ENCODE peak calls at places on chromosomes 1 and 21, in ten cellular contexts. One of them, this sample, is unnamed.
A peak's percentile ranks its signal among the peaks of the same experiment; 100 is the strongest.

GRCh38 chr1:82491301-82491986 is 690.7 kb downstream of the ADGRL2 start:
- DNase-seq in stimulated activated CD8-positive, alpha-beta memory T cell treated with anti-CD3 and anti-CD28 coated beads, Interleukin-4, amount 100 ng/mL, for 48 hours: no peak
- DNase-seq in H7: no peak
- DNase-seq in SK-N-DZ: no peak
- DNase-seq in anterior cingulate cortex: no peak
- DNase-seq in NCI-H510A treated with DMSO at 0.1 percent for 48 hours: no peak
- DNase-seq in small intestine: no peak
- DNase-seq in retina: no peak
- DNase-seq in activated CD4-positive, alpha-beta memory T cell treated with anti-CD3 and anti-CD28 coated beads, Interleukin-2, amount 10 ng/mL, durations not matched to agents 7 days and 5 days: no peak
- DNase-seq in LNCaP clone FGC: no peak
- DNase-seq in this sample: no peak

GRCh38 chr1:53068314-53069084 is 6.5 kb downstream of the PODN start:
- DNase-seq in stimulated activated CD8-positive, alpha-beta memory T cell treated with anti-CD3 and anti-CD28 coated beads, Interleukin-4, amount 100 ng/mL, for 48 hours: peak; percentile 11
- DNase-seq in H7: peak; percentile 30
- DNase-seq in SK-N-DZ: peak; percentile 91
- DNase-seq in anterior cingulate cortex: no peak
- DNase-seq in NCI-H510A treated with DMSO at 0.1 percent for 48 hours: no peak
- DNase-seq in small intestine: no peak
- DNase-seq in retina: no peak
- DNase-seq in activated CD4-positive, alpha-beta memory T cell treated with anti-CD3 and anti-CD28 coated beads, Interleukin-2, amount 10 ng/mL, durations not matched to agents 7 days and 5 days: no peak
- DNase-seq in LNCaP clone FGC: no peak
- DNase-seq in this sample: peak; percentile 66

GRCh38 chr1:207965602-207966387 is 54.9 kb upstream of the CD34 start:
- DNase-seq in stimulated activated CD8-positive, alpha-beta memory T cell treated with anti-CD3 and anti-CD28 coated beads, Interleukin-4, amount 100 ng/mL, for 48 hours: no peak
- DNase-seq in H7: no peak
- DNase-seq in SK-N-DZ: no peak
- DNase-seq in anterior cingulate cortex: no peak
- DNase-seq in NCI-H510A treated with DMSO at 0.1 percent for 48 hours: no peak
- DNase-seq in small intestine: no peak
- DNase-seq in retina: peak; percentile 35
- DNase-seq in activated CD4-positive, alpha-beta memory T cell treated with anti-CD3 and anti-CD28 coated beads, Interleukin-2, amount 10 ng/mL, durations not matched to agents 7 days and 5 days: no peak
- DNase-seq in LNCaP clone FGC: no peak
- DNase-seq in this sample: no peak

GRCh38 chr1:7964476-7964875 is 3.0 kb downstream of the PARK7 start:
- DNase-seq in stimulated activated CD8-positive, alpha-beta memory T cell treated with anti-CD3 and anti-CD28 coated beads, Interleukin-4, amount 100 ng/mL, for 48 hours: no peak
- DNase-seq in H7: no peak
- DNase-seq in SK-N-DZ: no peak
- DNase-seq in anterior cingulate cortex: no peak
- DNase-seq in NCI-H510A treated with DMSO at 0.1 percent for 48 hours: no peak
- DNase-seq in small intestine: no peak
- DNase-seq in retina: no peak
- DNase-seq in activated CD4-positive, alpha-beta memory T cell treated with anti-CD3 and anti-CD28 coated beads, Interleukin-2, amount 10 ng/mL, durations not matched to agents 7 days and 5 days: no peak
- DNase-seq in LNCaP clone FGC: no peak
- DNase-seq in this sample: no peak

GRCh38 chr1:30419246-30419720 is 304.1 kb downstream of the MATN1 start:
- DNase-seq in stimulated activated CD8-positive, alpha-beta memory T cell treated with anti-CD3 and anti-CD28 coated beads, Interleukin-4, amount 100 ng/mL, for 48 hours: peak; percentile 5
- DNase-seq in H7: no peak
- DNase-seq in SK-N-DZ: no peak
- DNase-seq in anterior cingulate cortex: no peak
- DNase-seq in NCI-H510A treated with DMSO at 0.1 percent for 48 hours: no peak
- DNase-seq in small intestine: no peak
- DNase-seq in retina: no peak
- DNase-seq in activated CD4-positive, alpha-beta memory T cell treated with anti-CD3 and anti-CD28 coated beads, Interleukin-2, amount 10 ng/mL, durations not matched to agents 7 days and 5 days: no peak
- DNase-seq in LNCaP clone FGC: no peak
- DNase-seq in this sample: no peak

GRCh38 chr1:177585492-177586220 is 384.2 kb downstream of the SEC16B start:
- DNase-seq in stimulated activated CD8-positive, alpha-beta memory T cell treated with anti-CD3 and anti-CD28 coated beads, Interleukin-4, amount 100 ng/mL, for 48 hours: no peak
- DNase-seq in H7: no peak
- DNase-seq in SK-N-DZ: peak; percentile 21
- DNase-seq in anterior cingulate cortex: no peak
- DNase-seq in NCI-H510A treated with DMSO at 0.1 percent for 48 hours: peak; percentile 86
- DNase-seq in small intestine: peak; percentile 31
- DNase-seq in retina: no peak
- DNase-seq in activated CD4-positive, alpha-beta memory T cell treated with anti-CD3 and anti-CD28 coated beads, Interleukin-2, amount 10 ng/mL, durations not matched to agents 7 days and 5 days: no peak
- DNase-seq in LNCaP clone FGC: peak; percentile 83
- DNase-seq in this sample: no peak

GRCh38 chr1:81803423-81804103 is 2.8 kb downstream of the ADGRL2 start:
- DNase-seq in stimulated activated CD8-positive, alpha-beta memory T cell treated with anti-CD3 and anti-CD28 coated beads, Interleukin-4, amount 100 ng/mL, for 48 hours: no peak
- DNase-seq in H7: peak; percentile 13
- DNase-seq in SK-N-DZ: peak; percentile 36
- DNase-seq in anterior cingulate cortex: no peak
- DNase-seq in NCI-H510A treated with DMSO at 0.1 percent for 48 hours: no peak
- DNase-seq in small intestine: no peak
- DNase-seq in retina: no peak
- DNase-seq in activated CD4-positive, alpha-beta memory T cell treated with anti-CD3 and anti-CD28 coated beads, Interleukin-2, amount 10 ng/mL, durations not matched to agents 7 days and 5 days: no peak
- DNase-seq in LNCaP clone FGC: no peak
- DNase-seq in this sample: no peak

GRCh38 chr1:65083263-65083896 is 64.6 kb upstream of the AK4 start:
- DNase-seq in stimulated activated CD8-positive, alpha-beta memory T cell treated with anti-CD3 and anti-CD28 coated beads, Interleukin-4, amount 100 ng/mL, for 48 hours: no peak
- DNase-seq in H7: no peak
- DNase-seq in SK-N-DZ: no peak
- DNase-seq in anterior cingulate cortex: no peak
- DNase-seq in NCI-H510A treated with DMSO at 0.1 percent for 48 hours: no peak
- DNase-seq in small intestine: no peak
- DNase-seq in retina: no peak
- DNase-seq in activated CD4-positive, alpha-beta memory T cell treated with anti-CD3 and anti-CD28 coated beads, Interleukin-2, amount 10 ng/mL, durations not matched to agents 7 days and 5 days: no peak
- DNase-seq in LNCaP clone FGC: no peak
- DNase-seq in this sample: no peak

GRCh38 chr1:117656202-117656641 is 50.4 kb downstream of the TENT5C start:
- DNase-seq in stimulated activated CD8-positive, alpha-beta memory T cell treated with anti-CD3 and anti-CD28 coated beads, Interleukin-4, amount 100 ng/mL, for 48 hours: peak; percentile 86
- DNase-seq in H7: no peak
- DNase-seq in SK-N-DZ: no peak
- DNase-seq in anterior cingulate cortex: no peak
- DNase-seq in NCI-H510A treated with DMSO at 0.1 percent for 48 hours: no peak
- DNase-seq in small intestine: peak; percentile 59
- DNase-seq in retina: no peak
- DNase-seq in activated CD4-positive, alpha-beta memory T cell treated with anti-CD3 and anti-CD28 coated beads, Interleukin-2, amount 10 ng/mL, durations not matched to agents 7 days and 5 days: peak; percentile 91
- DNase-seq in LNCaP clone FGC: no peak
- DNase-seq in this sample: no peak

GRCh38 chr1:67987046-67987799 is 63.2 kb downstream of the DIRAS3 start:
- DNase-seq in stimulated activated CD8-positive, alpha-beta memory T cell treated with anti-CD3 and anti-CD28 coated beads, Interleukin-4, amount 100 ng/mL, for 48 hours: no peak
- DNase-seq in H7: no peak
- DNase-seq in SK-N-DZ: no peak
- DNase-seq in anterior cingulate cortex: no peak
- DNase-seq in NCI-H510A treated with DMSO at 0.1 percent for 48 hours: no peak
- DNase-seq in small intestine: no peak
- DNase-seq in retina: no peak
- DNase-seq in activated CD4-positive, alpha-beta memory T cell treated with anti-CD3 and anti-CD28 coated beads, Interleukin-2, amount 10 ng/mL, durations not matched to agents 7 days and 5 days: no peak
- DNase-seq in LNCaP clone FGC: no peak
- DNase-seq in this sample: no peak

GRCh38 chr1:222234351-222234750 is 313.6 kb downstream of the HHIPL2 start:
- DNase-seq in stimulated activated CD8-positive, alpha-beta memory T cell treated with anti-CD3 and anti-CD28 coated beads, Interleukin-4, amount 100 ng/mL, for 48 hours: no peak
- DNase-seq in H7: no peak
- DNase-seq in SK-N-DZ: no peak
- DNase-seq in anterior cingulate cortex: no peak
- DNase-seq in NCI-H510A treated with DMSO at 0.1 percent for 48 hours: no peak
- DNase-seq in small intestine: no peak
- DNase-seq in retina: no peak
- DNase-seq in activated CD4-positive, alpha-beta memory T cell treated with anti-CD3 and anti-CD28 coated beads, Interleukin-2, amount 10 ng/mL, durations not matched to agents 7 days and 5 days: no peak
- DNase-seq in LNCaP clone FGC: no peak
- DNase-seq in this sample: no peak

GRCh38 chr1:212738330-212738729 is 38.7 kb upstream of the BATF3 start:
- DNase-seq in stimulated activated CD8-positive, alpha-beta memory T cell treated with anti-CD3 and anti-CD28 coated beads, Interleukin-4, amount 100 ng/mL, for 48 hours: no peak
- DNase-seq in H7: no peak
- DNase-seq in SK-N-DZ: no peak
- DNase-seq in anterior cingulate cortex: no peak
- DNase-seq in NCI-H510A treated with DMSO at 0.1 percent for 48 hours: no peak
- DNase-seq in small intestine: no peak
- DNase-seq in retina: no peak
- DNase-seq in activated CD4-positive, alpha-beta memory T cell treated with anti-CD3 and anti-CD28 coated beads, Interleukin-2, amount 10 ng/mL, durations not matched to agents 7 days and 5 days: no peak
- DNase-seq in LNCaP clone FGC: no peak
- DNase-seq in this sample: no peak

GRCh38 chr1:32716312-32717126 is 13.9 kb upstream of the SYNC start:
- DNase-seq in stimulated activated CD8-positive, alpha-beta memory T cell treated with anti-CD3 and anti-CD28 coated beads, Interleukin-4, amount 100 ng/mL, for 48 hours: peak; percentile 81
- DNase-seq in H7: peak; percentile 98
- DNase-seq in SK-N-DZ: peak; percentile 54
- DNase-seq in anterior cingulate cortex: no peak
- DNase-seq in NCI-H510A treated with DMSO at 0.1 percent for 48 hours: peak; percentile 84
- DNase-seq in small intestine: peak; percentile 99
- DNase-seq in retina: peak; percentile 31
- DNase-seq in activated CD4-positive, alpha-beta memory T cell treated with anti-CD3 and anti-CD28 coated beads, Interleukin-2, amount 10 ng/mL, durations not matched to agents 7 days and 5 days: peak; percentile 73
- DNase-seq in LNCaP clone FGC: peak; percentile 94
- DNase-seq in this sample: no peak

GRCh38 chr1:11802616-11802972 is 3.2 kb downstream of the MTHFR start:
- DNase-seq in stimulated activated CD8-positive, alpha-beta memory T cell treated with anti-CD3 and anti-CD28 coated beads, Interleukin-4, amount 100 ng/mL, for 48 hours: no peak
- DNase-seq in H7: peak; percentile 72
- DNase-seq in SK-N-DZ: no peak
- DNase-seq in anterior cingulate cortex: no peak
- DNase-seq in NCI-H510A treated with DMSO at 0.1 percent for 48 hours: no peak
- DNase-seq in small intestine: no peak
- DNase-seq in retina: peak; percentile 28
- DNase-seq in activated CD4-positive, alpha-beta memory T cell treated with anti-CD3 and anti-CD28 coated beads, Interleukin-2, amount 10 ng/mL, durations not matched to agents 7 days and 5 days: no peak
- DNase-seq in LNCaP clone FGC: no peak
- DNase-seq in this sample: no peak

GRCh38 chr1:116743535-116743934 is 10.7 kb upstream of the CD2 start:
- DNase-seq in stimulated activated CD8-positive, alpha-beta memory T cell treated with anti-CD3 and anti-CD28 coated beads, Interleukin-4, amount 100 ng/mL, for 48 hours: no peak
- DNase-seq in H7: no peak
- DNase-seq in SK-N-DZ: no peak
- DNase-seq in anterior cingulate cortex: no peak
- DNase-seq in NCI-H510A treated with DMSO at 0.1 percent for 48 hours: no peak
- DNase-seq in small intestine: no peak
- DNase-seq in retina: no peak
- DNase-seq in activated CD4-positive, alpha-beta memory T cell treated with anti-CD3 and anti-CD28 coated beads, Interleukin-2, amount 10 ng/mL, durations not matched to agents 7 days and 5 days: no peak
- DNase-seq in LNCaP clone FGC: no peak
- DNase-seq in this sample: no peak

GRCh38 chr1:212164095-212164872 is 120.9 kb upstream of the PPP2R5A start:
- DNase-seq in stimulated activated CD8-positive, alpha-beta memory T cell treated with anti-CD3 and anti-CD28 coated beads, Interleukin-4, amount 100 ng/mL, for 48 hours: no peak
- DNase-seq in H7: no peak
- DNase-seq in SK-N-DZ: no peak
- DNase-seq in anterior cingulate cortex: no peak
- DNase-seq in NCI-H510A treated with DMSO at 0.1 percent for 48 hours: no peak
- DNase-seq in small intestine: no peak
- DNase-seq in retina: no peak
- DNase-seq in activated CD4-positive, alpha-beta memory T cell treated with anti-CD3 and anti-CD28 coated beads, Interleukin-2, amount 10 ng/mL, durations not matched to agents 7 days and 5 days: no peak
- DNase-seq in LNCaP clone FGC: no peak
- DNase-seq in this sample: no peak

GRCh38 chr1:176959461-176959860 is 205.1 kb downstream of the ASTN1 start:
- DNase-seq in stimulated activated CD8-positive, alpha-beta memory T cell treated with anti-CD3 and anti-CD28 coated beads, Interleukin-4, amount 100 ng/mL, for 48 hours: no peak
- DNase-seq in H7: no peak
- DNase-seq in SK-N-DZ: no peak
- DNase-seq in anterior cingulate cortex: no peak
- DNase-seq in NCI-H510A treated with DMSO at 0.1 percent for 48 hours: no peak
- DNase-seq in small intestine: no peak
- DNase-seq in retina: no peak
- DNase-seq in activated CD4-positive, alpha-beta memory T cell treated with anti-CD3 and anti-CD28 coated beads, Interleukin-2, amount 10 ng/mL, durations not matched to agents 7 days and 5 days: no peak
- DNase-seq in LNCaP clone FGC: no peak
- DNase-seq in this sample: no peak

GRCh38 chr1:2044510-2045319 is 5.5 kb upstream of the PRKCZ start:
- DNase-seq in stimulated activated CD8-positive, alpha-beta memory T cell treated with anti-CD3 and anti-CD28 coated beads, Interleukin-4, amount 100 ng/mL, for 48 hours: peak; percentile 88
- DNase-seq in H7: peak; percentile 97
- DNase-seq in SK-N-DZ: peak; percentile 21
- DNase-seq in anterior cingulate cortex: peak; percentile 46
- DNase-seq in NCI-H510A treated with DMSO at 0.1 percent for 48 hours: peak; percentile 47
- DNase-seq in small intestine: peak; percentile 62
- DNase-seq in retina: peak; percentile 92
- DNase-seq in activated CD4-positive, alpha-beta memory T cell treated with anti-CD3 and anti-CD28 coated beads, Interleukin-2, amount 10 ng/mL, durations not matched to agents 7 days and 5 days: peak; percentile 77
- DNase-seq in LNCaP clone FGC: no peak
- DNase-seq in this sample: peak; percentile 83

GRCh38 chr1:65021792-65022191 is 55.4 kb upstream of the JAK1 start:
- DNase-seq in stimulated activated CD8-positive, alpha-beta memory T cell treated with anti-CD3 and anti-CD28 coated beads, Interleukin-4, amount 100 ng/mL, for 48 hours: no peak
- DNase-seq in H7: no peak
- DNase-seq in SK-N-DZ: no peak
- DNase-seq in anterior cingulate cortex: no peak
- DNase-seq in NCI-H510A treated with DMSO at 0.1 percent for 48 hours: no peak
- DNase-seq in small intestine: peak; percentile 36
- DNase-seq in retina: no peak
- DNase-seq in activated CD4-positive, alpha-beta memory T cell treated with anti-CD3 and anti-CD28 coated beads, Interleukin-2, amount 10 ng/mL, durations not matched to agents 7 days and 5 days: no peak
- DNase-seq in LNCaP clone FGC: no peak
- DNase-seq in this sample: no peak

GRCh38 chr21:33069994-33070811 is at the start of gene OLIG1:
- DNase-seq in stimulated activated CD8-positive, alpha-beta memory T cell treated with anti-CD3 and anti-CD28 coated beads, Interleukin-4, amount 100 ng/mL, for 48 hours: peak; percentile 64
- DNase-seq in H7: peak; percentile 98
- DNase-seq in SK-N-DZ: no peak
- DNase-seq in anterior cingulate cortex: peak; percentile 87
- DNase-seq in NCI-H510A treated with DMSO at 0.1 percent for 48 hours: peak; percentile 65
- DNase-seq in small intestine: peak; percentile 11
- DNase-seq in retina: peak; percentile 88
- DNase-seq in activated CD4-positive, alpha-beta memory T cell treated with anti-CD3 and anti-CD28 coated beads, Interleukin-2, amount 10 ng/mL, durations not matched to agents 7 days and 5 days: peak; percentile 26
- DNase-seq in LNCaP clone FGC: no peak
- DNase-seq in this sample: peak; percentile 75

GRCh38 chr1:218492840-218493239 is 147.7 kb downstream of the TGFB2 start:
- DNase-seq in stimulated activated CD8-positive, alpha-beta memory T cell treated with anti-CD3 and anti-CD28 coated beads, Interleukin-4, amount 100 ng/mL, for 48 hours: no peak
- DNase-seq in H7: no peak
- DNase-seq in SK-N-DZ: no peak
- DNase-seq in anterior cingulate cortex: no peak
- DNase-seq in NCI-H510A treated with DMSO at 0.1 percent for 48 hours: no peak
- DNase-seq in small intestine: no peak
- DNase-seq in retina: no peak
- DNase-seq in activated CD4-positive, alpha-beta memory T cell treated with anti-CD3 and anti-CD28 coated beads, Interleukin-2, amount 10 ng/mL, durations not matched to agents 7 days and 5 days: no peak
- DNase-seq in LNCaP clone FGC: no peak
- DNase-seq in this sample: no peak

This sample was measured in posterior cingulate gyrus.